ENCODE peak calls at places on chromosomes 6 and 20, in four cellular contexts. W is H1, B is K562, U is GM12878. J is an unnamed sample.

GRCh38 chr20:61436674-61437279 is 184.7 kb downstream of the CDH4 start:
- DNase-seq in B (no peak), W (peak), U (no peak), J (no peak)

GRCh38 chr20:33291830-33292355 is 8.9 kb downstream of the BPIFB1 start:
- DNase-seq in W (peak), B (peak), U (no peak), J (peak)

GRCh38 chr6:46296586-46296985 is 125.8 kb upstream of the ENPP5 start:
- DNase-seq in W (no peak), B (no peak), U (no peak), J (no peak)

GRCh38 chr20:16922834-16923233 is 174.7 kb downstream of the OTOR start:
- DNase-seq in W (no peak), B (no peak), U (no peak), J (no peak)

GRCh38 chr20:25606094-25606640 is 17.6 kb downstream of the NANP start:
- DNase-seq in B (no peak), W (no peak), U (no peak), J (no peak)

GRCh38 chr20:42276718-42277117 is 658.5 kb upstream of the CHD6 start:
- DNase-seq in W (no peak), B (no peak), U (no peak), J (no peak)

GRCh38 chr6:24825130-24825630 is 26.5 kb upstream of the ARMH2 start:
- DNase-seq in B (no peak), U (no peak), W (no peak), J (no peak)

GRCh38 chr6:37871616-37872384 is 52.3 kb downstream of the ZFAND3 start:
- DNase-seq in B (no peak), W (no peak), U (no peak), J (no peak)

GRCh38 chr20:34527016-34527415 is 10.8 kb downstream of the DYNLRB1 start:
- DNase-seq in W (no peak), B (no peak), U (no peak), J (no peak)

GRCh38 chr6:47379328-47379727 is 69.6 kb upstream of the TNFRSF21 start:
- DNase-seq in W (no peak), B (no peak), U (no peak), J (no peak)

GRCh38 chr6:25925808-25926325 is 4.6 kb downstream of the SLC17A2 start:
- DNase-seq in W (no peak), B (no peak), U (no peak), J (no peak)

GRCh38 chr6:36056178-36056577 is 28.6 kb downstream of the MAPK14 start:
- DNase-seq in U (no peak), B (no peak), W (no peak), J (no peak)

GRCh38 chr6:152277826-152278247 is 359.3 kb downstream of the SYNE1 start:
- DNase-seq in B (no peak), U (no peak), W (no peak), J (peak)
- TF ChIP-seq BRCA1 in B (no peak), U (no peak), W (no peak), J (no peak)

GRCh38 chr6:53432318-53433161 is 83.8 kb upstream of the ELOVL5 start:
- DNase-seq in B (no peak), U (no peak), W (no peak), J (peak)
- TF ChIP-seq SIN3A in B (no peak), U (no peak), W (no peak), J (peak)

GRCh38 chr6:155614606-155615005 is 159.0 kb upstream of the NOX3 start:
- DNase-seq in W (no peak), B (no peak), U (no peak), J (no peak)
- TF ChIP-seq KDM1A in W (no peak), B (no peak), U (no peak), J (no peak)

GRCh38 chr6:21598662-21599061 is 5.1 kb downstream of the SOX4 start:
- DNase-seq in W (no peak), B (no peak), U (no peak), J (no peak)
- TF ChIP-seq BRCA1 in W (no peak), B (no peak), U (no peak), J (no peak)